ENCODE peak calls at places on chromosomes 2 and 18, in four cellular contexts. One of them, this sample, is unnamed.
A peak's percentile ranks its signal among the peaks of the same experiment; 100 is the strongest.

GRCh38 chr2:676647-677055 is 555 bp downstream of the TMEM18 start:
- DNase-seq in BJ: peak; percentile 85
- DNase-seq in CD8-positive, alpha-beta T cell: no peak
- DNase-seq in hepatocyte: peak; percentile 99
- DNase-seq in this sample: peak; percentile 97

GRCh38 chr2:239368321-239368720 is 32.5 kb downstream of the HDAC4 start:
- DNase-seq in BJ: no peak
- DNase-seq in CD8-positive, alpha-beta T cell: no peak
- DNase-seq in hepatocyte: no peak
- DNase-seq in this sample: no peak

GRCh38 chr2:138071720-138072719 is 107.7 kb downstream of the HNMT start:
- DNase-seq in BJ: no peak
- DNase-seq in CD8-positive, alpha-beta T cell: no peak
- DNase-seq in hepatocyte: peak; percentile 41
- DNase-seq in this sample: no peak

GRCh38 chr2:66582975-66583842 is 148.3 kb downstream of the MEIS1 start:
- DNase-seq in BJ: no peak
- DNase-seq in CD8-positive, alpha-beta T cell: no peak
- DNase-seq in hepatocyte: no peak
- DNase-seq in this sample: no peak

GRCh38 chr2:56286936-56287335 is 103.1 kb downstream of the CCDC85A start:
- DNase-seq in BJ: no peak
- DNase-seq in CD8-positive, alpha-beta T cell: no peak
- DNase-seq in hepatocyte: no peak
- DNase-seq in this sample: no peak

GRCh38 chr2:219002395-219003266 is 9.4 kb upstream of the CRYBA2 start:
- DNase-seq in BJ: no peak
- DNase-seq in CD8-positive, alpha-beta T cell: no peak
- DNase-seq in hepatocyte: peak; percentile 89
- DNase-seq in this sample: no peak

GRCh38 chr2:236536727-236537398 is 32.8 kb upstream of the ACKR3 start:
- DNase-seq in BJ: no peak
- DNase-seq in CD8-positive, alpha-beta T cell: peak; percentile 52
- DNase-seq in hepatocyte: no peak
- DNase-seq in this sample: peak; percentile 34

GRCh38 chr2:7742301-7742700 is 825.1 kb downstream of the RNF144A start:
- DNase-seq in BJ: no peak
- DNase-seq in CD8-positive, alpha-beta T cell: no peak
- DNase-seq in hepatocyte: no peak
- DNase-seq in this sample: no peak

GRCh38 chr2:143697744-143698143 is 568.5 kb downstream of the ARHGAP15 start:
- DNase-seq in BJ: no peak
- DNase-seq in CD8-positive, alpha-beta T cell: no peak
- DNase-seq in hepatocyte: no peak
- DNase-seq in this sample: no peak

GRCh38 chr2:72921088-72921851 is 4.0 kb downstream of the EMX1 start:
- DNase-seq in BJ: no peak
- DNase-seq in CD8-positive, alpha-beta T cell: no peak
- DNase-seq in hepatocyte: no peak
- DNase-seq in this sample: no peak

GRCh38 chr2:119721462-119721861 is 38.3 kb upstream of the PTPN4 start:
- DNase-seq in BJ: no peak
- DNase-seq in CD8-positive, alpha-beta T cell: no peak
- DNase-seq in hepatocyte: no peak
- DNase-seq in this sample: no peak
- TF ChIP-seq CTCF in BJ: no peak
- TF ChIP-seq CTCF in CD8-positive, alpha-beta T cell: no peak
- TF ChIP-seq CTCF in hepatocyte: no peak
- TF ChIP-seq CTCF in this sample: no peak

DNA sequence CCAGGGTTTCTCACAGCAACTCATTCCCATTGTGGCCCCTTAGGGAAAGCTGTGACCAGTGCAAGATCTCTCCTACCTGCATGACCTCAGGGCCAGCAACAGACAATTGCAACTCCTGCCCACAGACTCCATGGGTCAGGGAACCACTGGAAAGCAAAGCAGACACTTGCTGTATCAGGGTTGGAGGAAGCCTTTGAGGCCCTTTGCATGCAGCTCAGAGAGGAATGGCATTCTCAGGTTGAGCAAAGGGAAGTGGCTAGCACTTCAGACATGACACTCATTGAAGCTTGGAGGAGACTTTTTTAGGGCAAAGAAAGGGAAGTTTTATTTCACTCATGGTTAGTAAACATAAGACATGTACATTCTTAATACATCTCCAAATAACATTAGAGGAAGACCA is 22.1 kb downstream of the IL1F10 start:
- DNase-seq in BJ: no peak
- DNase-seq in CD8-positive, alpha-beta T cell: no peak
- DNase-seq in hepatocyte: no peak
- DNase-seq in this sample: no peak
- TF ChIP-seq CTCF in BJ: no peak
- TF ChIP-seq CTCF in CD8-positive, alpha-beta T cell: no peak
- TF ChIP-seq CTCF in hepatocyte: no peak
- TF ChIP-seq CTCF in this sample: no peak

GRCh38 chr2:172708247-172708646 is 27.4 kb upstream of the RAPGEF4 start:
- DNase-seq in BJ: no peak
- DNase-seq in CD8-positive, alpha-beta T cell: no peak
- DNase-seq in hepatocyte: no peak
- DNase-seq in this sample: no peak

GRCh38 chr2:172712251-172712650 is 23.4 kb upstream of the RAPGEF4 start:
- DNase-seq in BJ: no peak
- DNase-seq in CD8-positive, alpha-beta T cell: no peak
- DNase-seq in hepatocyte: no peak
- DNase-seq in this sample: no peak

GRCh38 chr2:172709566-172710291 is 25.9 kb upstream of the RAPGEF4 start:
- DNase-seq in BJ: no peak
- DNase-seq in CD8-positive, alpha-beta T cell: no peak
- DNase-seq in hepatocyte: no peak
- DNase-seq in this sample: no peak

GRCh38 chr2:172711110-172711509 is 24.5 kb upstream of the RAPGEF4 start:
- DNase-seq in BJ: no peak
- DNase-seq in CD8-positive, alpha-beta T cell: no peak
- DNase-seq in hepatocyte: no peak
- DNase-seq in this sample: no peak

DNA sequence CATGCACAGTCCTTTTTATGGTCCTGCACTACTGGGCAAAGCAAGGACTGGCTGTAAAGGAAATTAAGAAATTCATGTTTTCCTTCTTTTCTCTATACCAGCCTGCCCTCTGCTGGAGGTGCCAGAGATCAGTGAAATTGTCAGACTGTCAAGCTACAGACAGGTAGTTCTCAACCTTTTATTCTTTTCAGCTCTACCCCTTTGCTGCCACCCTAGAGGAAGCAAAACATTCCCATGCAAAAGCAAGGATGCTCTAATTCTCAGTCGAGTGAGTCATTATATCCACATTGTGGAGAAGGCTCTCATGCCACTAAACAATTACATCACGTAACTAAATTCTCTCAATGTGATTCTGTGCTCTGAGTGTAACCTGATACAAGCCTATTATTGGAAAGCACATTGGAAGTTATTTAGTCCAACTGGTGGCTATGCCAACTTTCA is 25.0 kb upstream of the RAPGEF4 start:
- DNase-seq in BJ: peak; percentile 79
- DNase-seq in CD8-positive, alpha-beta T cell: no peak
- DNase-seq in hepatocyte: peak; percentile 65
- DNase-seq in this sample: no peak
- TF ChIP-seq CTCF in BJ: peak; percentile 51
- TF ChIP-seq CTCF in CD8-positive, alpha-beta T cell: peak; percentile 68
- TF ChIP-seq CTCF in hepatocyte: peak; percentile 82
- TF ChIP-seq CTCF in this sample: peak; percentile 38

DNA sequence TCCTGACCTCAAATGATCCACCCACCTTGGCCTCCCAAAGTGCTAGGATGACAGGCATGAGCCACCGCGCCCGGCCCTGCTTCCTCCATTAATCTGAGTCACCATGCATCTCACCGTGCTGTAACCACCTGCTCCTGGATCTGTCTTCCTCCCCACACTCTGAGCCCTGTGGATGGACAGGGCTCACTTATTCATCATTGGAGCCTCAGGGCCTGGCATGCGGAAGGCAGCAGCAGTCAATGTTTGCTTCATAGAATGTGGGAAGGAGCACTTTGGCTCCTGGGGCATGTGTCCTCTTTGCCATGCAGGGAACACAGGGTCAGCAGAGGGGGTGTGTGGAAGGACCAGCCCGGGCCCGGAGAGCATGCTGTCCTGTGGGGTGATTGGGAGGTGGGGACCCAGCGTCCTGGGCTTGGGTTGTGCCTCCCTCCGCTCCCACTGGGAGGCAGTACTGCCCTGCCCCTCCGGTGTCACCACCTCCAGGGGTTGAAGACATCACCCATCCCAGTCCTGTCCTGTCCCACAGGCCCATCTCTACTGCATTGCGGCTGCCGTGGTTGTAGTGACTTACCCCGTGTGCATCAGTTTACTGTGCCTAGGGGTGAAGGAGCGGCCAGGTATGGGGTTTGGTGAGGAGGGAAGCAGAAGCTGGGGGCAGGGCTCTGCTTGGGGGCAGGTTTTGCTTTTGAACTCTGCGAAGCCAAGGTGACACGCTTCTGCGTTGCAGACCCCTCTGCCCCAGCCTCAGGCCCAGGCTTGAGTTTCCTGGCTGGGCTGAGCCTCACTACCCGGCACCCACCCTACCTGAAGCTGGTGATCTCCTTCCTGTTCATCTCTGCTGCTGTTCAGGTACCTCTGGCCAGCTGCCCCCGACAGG is 11.5 kb downstream of the MFSD2B start:
- DNase-seq in BJ: no peak
- DNase-seq in CD8-positive, alpha-beta T cell: no peak
- DNase-seq in hepatocyte: no peak
- DNase-seq in this sample: no peak
- TF ChIP-seq CTCF in BJ: peak; percentile 29
- TF ChIP-seq CTCF in CD8-positive, alpha-beta T cell: no peak
- TF ChIP-seq CTCF in hepatocyte: peak; percentile 12
- TF ChIP-seq CTCF in this sample: no peak

GRCh38 chr18:46213295-46213694 is 109.1 kb downstream of the HAUS1 start:
- DNase-seq in BJ: no peak
- DNase-seq in CD8-positive, alpha-beta T cell: no peak
- DNase-seq in hepatocyte: no peak
- DNase-seq in this sample: no peak
- TF ChIP-seq CTCF in BJ: peak; percentile 22
- TF ChIP-seq CTCF in CD8-positive, alpha-beta T cell: peak; percentile 85
- TF ChIP-seq CTCF in hepatocyte: peak; percentile 16
- TF ChIP-seq CTCF in this sample: peak; percentile 71

GRCh38 chr2:57453929-57454328 is 592.7 kb upstream of the VRK2 start:
- DNase-seq in BJ: no peak
- DNase-seq in CD8-positive, alpha-beta T cell: no peak
- DNase-seq in hepatocyte: no peak
- DNase-seq in this sample: no peak
- TF ChIP-seq CTCF in BJ: no peak
- TF ChIP-seq CTCF in CD8-positive, alpha-beta T cell: no peak
- TF ChIP-seq CTCF in hepatocyte: no peak
- TF ChIP-seq CTCF in this sample: no peak

GRCh38 chr2:27069961-27070618 is 1.4 kb downstream of the OST4 start:
- DNase-seq in BJ: no peak
- DNase-seq in CD8-positive, alpha-beta T cell: no peak
- DNase-seq in hepatocyte: no peak
- DNase-seq in this sample: no peak

GRCh38 chr2:27071990-27072830 is 756 bp upstream of the OST4 start:
- DNase-seq in BJ: no peak
- DNase-seq in CD8-positive, alpha-beta T cell: no peak
- DNase-seq in hepatocyte: peak; percentile 84
- DNase-seq in this sample: no peak

GRCh38 chr2:27070653-27071276 is 689 bp downstream of the OST4 start:
- DNase-seq in BJ: no peak
- DNase-seq in CD8-positive, alpha-beta T cell: no peak
- DNase-seq in hepatocyte: no peak
- DNase-seq in this sample: no peak

GRCh38 chr2:27072950-27073349 is 1.5 kb upstream of the OST4 start:
- DNase-seq in BJ: no peak
- DNase-seq in CD8-positive, alpha-beta T cell: no peak
- DNase-seq in hepatocyte: no peak
- DNase-seq in this sample: no peak

GRCh38 chr2:27071277-27071989 is at the start of gene OST4:
- DNase-seq in BJ: peak; percentile 50
- DNase-seq in CD8-positive, alpha-beta T cell: peak; percentile 88
- DNase-seq in hepatocyte: peak; percentile 98
- DNase-seq in this sample: peak; percentile 88
- TF ChIP-seq CTCF in BJ: no peak
- TF ChIP-seq CTCF in CD8-positive, alpha-beta T cell: no peak
- TF ChIP-seq CTCF in hepatocyte: no peak
- TF ChIP-seq CTCF in this sample: no peak

This sample was measured in natural killer cell.